ENCODE peak calls at places on chromosome 14, in six cellular contexts. R, X, F, M, T and A are unnamed samples.

GRCh38 chr14:91918159-91918883 is 29.2 kb downstream of the FBLN5 start:
- DNase-seq in R (no peak), X (no peak), F (no peak), M (no peak), T (no peak), A (no peak)

GRCh38 chr14:32998433-32998832 is 59.8 kb downstream of the NPAS3 start:
- DNase-seq in R (no peak), X (peak), F (no peak), M (no peak), T (no peak), A (no peak)

GRCh38 chr14:31280871-31281220 is 73.3 kb upstream of the HECTD1 start:
- DNase-seq in R (no peak), X (no peak), F (no peak), M (no peak), T (no peak), A (no peak)

GRCh38 chr14:68767248-68767645 is 25.6 kb downstream of the ZFP36L1 start:
- DNase-seq in R (no peak), X (no peak), F (no peak), M (no peak), T (no peak), A (no peak)

GRCh38 chr14:104224516-104225281 is 86.3 kb downstream of the KIF26A start:
- DNase-seq in R (peak), X (no peak), F (no peak), M (no peak), T (no peak), A (no peak)

GRCh38 chr14:106094654-106095189 is 568.3 kb downstream of the TMEM121 start:
- DNase-seq in R (peak), X (no peak), F (no peak), M (no peak), T (no peak), A (peak)

GRCh38 chr14:54252072-54252730 is 144.6 kb upstream of the CDKN3 start:
- DNase-seq in R (no peak), X (peak), F (no peak), M (no peak), T (no peak), A (no peak)

GRCh38 chr14:56273949-56274348 is 155.7 kb downstream of the PELI2 start:
- DNase-seq in R (no peak), X (no peak), F (no peak), M (no peak), T (no peak), A (no peak)

GRCh38 chr14:68659021-68659931 is 133.6 kb downstream of the ZFP36L1 start:
- DNase-seq in R (no peak), X (no peak), F (no peak), M (no peak), T (no peak), A (no peak)

GRCh38 chr14:92653162-92653651 is 95.2 kb downstream of the LGMN start:
- DNase-seq in R (no peak), X (no peak), F (no peak), M (no peak), T (no peak), A (no peak)

GRCh38 chr14:64605926-64606685 is 56.3 kb downstream of the PPP1R36 start:
- DNase-seq in R (no peak), X (peak), F (no peak), M (no peak), T (no peak), A (no peak)

GRCh38 chr14:88960528-88960927 is 136.1 kb downstream of the TTC8 start:
- DNase-seq in R (no peak), X (no peak), F (no peak), M (no peak), T (no peak), A (no peak)

GRCh38 chr14:24903337-24903736 is 146.6 kb downstream of the STXBP6 start:
- DNase-seq in R (no peak), X (peak), F (no peak), M (no peak), T (no peak), A (no peak)

GRCh38 chr14:33307691-33308369 is 369.2 kb downstream of the NPAS3 start:
- DNase-seq in R (no peak), X (peak), F (no peak), M (no peak), T (no peak), A (peak)

GRCh38 chr14:100714205-100714781 is 12.4 kb upstream of the DLK1 start:
- DNase-seq in R (no peak), X (peak), F (peak), M (peak), T (no peak), A (peak)

GRCh38 chr14:99058542-99058941 is 213.5 kb downstream of the BCL11B start:
- DNase-seq in R (no peak), X (no peak), F (no peak), M (no peak), T (no peak), A (no peak)

GRCh38 chr14:78933948-78934524 is 763.9 kb downstream of the NRXN3 start:
- DNase-seq in R (no peak), X (peak), F (peak), M (peak), T (no peak), A (peak)

GRCh38 chr14:23544511-23545447 is 6.8 kb downstream of the ZFHX2 start:
- DNase-seq in R (no peak), X (no peak), F (peak), M (no peak), T (peak), A (peak)

GRCh38 chr14:84181072-84181471 is 1348.9 kb upstream of the FLRT2 start:
- DNase-seq in R (no peak), X (no peak), F (no peak), M (no peak), T (no peak), A (no peak)

GRCh38 chr14:57199911-57200310 is 68.8 kb downstream of the EXOC5 start:
- DNase-seq in R (no peak), X (peak), F (no peak), M (no peak), T (no peak), A (no peak)